ENCODE peak calls at places on chromosome 4, in ten cellular contexts. One of them, this sample, is unnamed.

GRCh38 chr4:58113083-58113482 is 1002.9 kb upstream of the IGFBP7 start:
- DNase-seq in heart left ventricle: no peak
- DNase-seq in Panc1: no peak
- DNase-seq in mammary epithelial cell: no peak
- DNase-seq in heart right ventricle: no peak
- DNase-seq in brain microvascular endothelial cell: no peak
- DNase-seq in effector memory CD4-positive, alpha-beta T cell: no peak
- DNase-seq in HepG2: no peak
- DNase-seq in WERI-Rb-1: peak; percentile 70
- DNase-seq in dorsolateral prefrontal cortex: no peak
- DNase-seq in this sample: no peak

GRCh38 chr4:139300431-139301142 is 718 bp upstream of the NAA15 start:
- DNase-seq in heart left ventricle: no peak
- DNase-seq in Panc1: peak; percentile 39
- DNase-seq in mammary epithelial cell: peak; percentile 68
- DNase-seq in heart right ventricle: no peak
- DNase-seq in brain microvascular endothelial cell: peak; percentile 62
- DNase-seq in effector memory CD4-positive, alpha-beta T cell: no peak
- DNase-seq in HepG2: no peak
- DNase-seq in WERI-Rb-1: no peak
- DNase-seq in dorsolateral prefrontal cortex: no peak
- DNase-seq in this sample: no peak

GRCh38 chr4:39427477-39428119 is 20.9 kb downstream of the KLB start:
- DNase-seq in heart left ventricle: no peak
- DNase-seq in Panc1: no peak
- DNase-seq in mammary epithelial cell: peak; percentile 8
- DNase-seq in heart right ventricle: no peak
- DNase-seq in brain microvascular endothelial cell: no peak
- DNase-seq in effector memory CD4-positive, alpha-beta T cell: no peak
- DNase-seq in HepG2: no peak
- DNase-seq in WERI-Rb-1: no peak
- DNase-seq in dorsolateral prefrontal cortex: no peak
- DNase-seq in this sample: no peak

GRCh38 chr4:185020863-185021761 is 2.8 kb downstream of the HELT start:
- DNase-seq in heart left ventricle: no peak
- DNase-seq in Panc1: no peak
- DNase-seq in mammary epithelial cell: peak; percentile 18
- DNase-seq in heart right ventricle: no peak
- DNase-seq in brain microvascular endothelial cell: no peak
- DNase-seq in effector memory CD4-positive, alpha-beta T cell: no peak
- DNase-seq in HepG2: no peak
- DNase-seq in WERI-Rb-1: no peak
- DNase-seq in dorsolateral prefrontal cortex: no peak
- DNase-seq in this sample: no peak

GRCh38 chr4:147755567-147756295 is 23.8 kb downstream of the ARHGAP10 start:
- DNase-seq in heart left ventricle: no peak
- DNase-seq in Panc1: no peak
- DNase-seq in mammary epithelial cell: peak; percentile 17
- DNase-seq in heart right ventricle: no peak
- DNase-seq in brain microvascular endothelial cell: no peak
- DNase-seq in effector memory CD4-positive, alpha-beta T cell: no peak
- DNase-seq in HepG2: no peak
- DNase-seq in WERI-Rb-1: no peak
- DNase-seq in dorsolateral prefrontal cortex: no peak
- DNase-seq in this sample: no peak

GRCh38 chr4:137587796-137588195 is 55.5 kb upstream of the PCDH18 start:
- DNase-seq in heart left ventricle: no peak
- DNase-seq in Panc1: no peak
- DNase-seq in mammary epithelial cell: no peak
- DNase-seq in heart right ventricle: no peak
- DNase-seq in brain microvascular endothelial cell: no peak
- DNase-seq in effector memory CD4-positive, alpha-beta T cell: no peak
- DNase-seq in HepG2: no peak
- DNase-seq in WERI-Rb-1: no peak
- DNase-seq in dorsolateral prefrontal cortex: no peak
- DNase-seq in this sample: no peak

GRCh38 chr4:47668810-47669408 is 169.0 kb downstream of the CORIN start:
- DNase-seq in heart left ventricle: no peak
- DNase-seq in Panc1: peak; percentile 12
- DNase-seq in mammary epithelial cell: peak; percentile 38
- DNase-seq in heart right ventricle: no peak
- DNase-seq in brain microvascular endothelial cell: peak; percentile 53
- DNase-seq in effector memory CD4-positive, alpha-beta T cell: no peak
- DNase-seq in HepG2: peak; percentile 32
- DNase-seq in WERI-Rb-1: peak; percentile 16
- DNase-seq in dorsolateral prefrontal cortex: no peak
- DNase-seq in this sample: peak; percentile 8

GRCh38 chr4:8690811-8691775 is 98.5 kb downstream of the CPZ start:
- DNase-seq in heart left ventricle: peak; percentile 16
- DNase-seq in Panc1: no peak
- DNase-seq in mammary epithelial cell: no peak
- DNase-seq in heart right ventricle: no peak
- DNase-seq in brain microvascular endothelial cell: no peak
- DNase-seq in effector memory CD4-positive, alpha-beta T cell: no peak
- DNase-seq in HepG2: no peak
- DNase-seq in WERI-Rb-1: no peak
- DNase-seq in dorsolateral prefrontal cortex: no peak
- DNase-seq in this sample: no peak

GRCh38 chr4:107897823-107898222 is 33.5 kb upstream of the CYP2U1 start:
- DNase-seq in heart left ventricle: no peak
- DNase-seq in Panc1: no peak
- DNase-seq in mammary epithelial cell: no peak
- DNase-seq in heart right ventricle: no peak
- DNase-seq in brain microvascular endothelial cell: no peak
- DNase-seq in effector memory CD4-positive, alpha-beta T cell: no peak
- DNase-seq in HepG2: no peak
- DNase-seq in WERI-Rb-1: no peak
- DNase-seq in dorsolateral prefrontal cortex: no peak
- DNase-seq in this sample: no peak

GRCh38 chr4:48489683-48490011 is 405 bp upstream of the ZAR1 start:
- DNase-seq in heart left ventricle: no peak
- DNase-seq in Panc1: no peak
- DNase-seq in mammary epithelial cell: no peak
- DNase-seq in heart right ventricle: no peak
- DNase-seq in brain microvascular endothelial cell: no peak
- DNase-seq in effector memory CD4-positive, alpha-beta T cell: no peak
- DNase-seq in HepG2: no peak
- DNase-seq in WERI-Rb-1: no peak
- DNase-seq in dorsolateral prefrontal cortex: no peak
- DNase-seq in this sample: no peak

GRCh38 chr4:25862411-25863346 is at the start of gene SEL1L3:
- DNase-seq in heart left ventricle: peak; percentile 72
- DNase-seq in Panc1: no peak
- DNase-seq in mammary epithelial cell: no peak
- DNase-seq in heart right ventricle: peak; percentile 48
- DNase-seq in brain microvascular endothelial cell: no peak
- DNase-seq in effector memory CD4-positive, alpha-beta T cell: peak; percentile 37
- DNase-seq in HepG2: no peak
- DNase-seq in WERI-Rb-1: peak; percentile 56
- DNase-seq in dorsolateral prefrontal cortex: no peak
- DNase-seq in this sample: no peak

GRCh38 chr4:69497886-69498395 is 2.2 kb upstream of the UGT2B4 start:
- DNase-seq in heart left ventricle: no peak
- DNase-seq in Panc1: no peak
- DNase-seq in mammary epithelial cell: no peak
- DNase-seq in heart right ventricle: no peak
- DNase-seq in brain microvascular endothelial cell: no peak
- DNase-seq in effector memory CD4-positive, alpha-beta T cell: no peak
- DNase-seq in HepG2: no peak
- DNase-seq in WERI-Rb-1: no peak
- DNase-seq in dorsolateral prefrontal cortex: no peak
- DNase-seq in this sample: no peak

GRCh38 chr4:161577604-161578301 is 586.0 kb downstream of the FSTL5 start:
- DNase-seq in heart left ventricle: no peak
- DNase-seq in Panc1: no peak
- DNase-seq in mammary epithelial cell: peak; percentile 43
- DNase-seq in heart right ventricle: no peak
- DNase-seq in brain microvascular endothelial cell: no peak
- DNase-seq in effector memory CD4-positive, alpha-beta T cell: no peak
- DNase-seq in HepG2: no peak
- DNase-seq in WERI-Rb-1: no peak
- DNase-seq in dorsolateral prefrontal cortex: no peak
- DNase-seq in this sample: no peak

GRCh38 chr4:88010921-88011320 is 3.5 kb downstream of the PKD2 start:
- DNase-seq in heart left ventricle: no peak
- DNase-seq in Panc1: no peak
- DNase-seq in mammary epithelial cell: no peak
- DNase-seq in heart right ventricle: no peak
- DNase-seq in brain microvascular endothelial cell: no peak
- DNase-seq in effector memory CD4-positive, alpha-beta T cell: no peak
- DNase-seq in HepG2: no peak
- DNase-seq in WERI-Rb-1: no peak
- DNase-seq in dorsolateral prefrontal cortex: no peak
- DNase-seq in this sample: no peak

GRCh38 chr4:173490817-173491518 is 39.1 kb downstream of the HAND2 start:
- DNase-seq in heart left ventricle: no peak
- DNase-seq in Panc1: no peak
- DNase-seq in mammary epithelial cell: peak; percentile 17
- DNase-seq in heart right ventricle: no peak
- DNase-seq in brain microvascular endothelial cell: peak; percentile 49
- DNase-seq in effector memory CD4-positive, alpha-beta T cell: no peak
- DNase-seq in HepG2: peak; percentile 68
- DNase-seq in WERI-Rb-1: no peak
- DNase-seq in dorsolateral prefrontal cortex: no peak
- DNase-seq in this sample: no peak

GRCh38 chr4:15150636-15151432 is 148.6 kb downstream of the CPEB2 start:
- DNase-seq in heart left ventricle: no peak
- DNase-seq in Panc1: no peak
- DNase-seq in mammary epithelial cell: no peak
- DNase-seq in heart right ventricle: no peak
- DNase-seq in brain microvascular endothelial cell: no peak
- DNase-seq in effector memory CD4-positive, alpha-beta T cell: no peak
- DNase-seq in HepG2: no peak
- DNase-seq in WERI-Rb-1: no peak
- DNase-seq in dorsolateral prefrontal cortex: no peak
- DNase-seq in this sample: no peak

GRCh38 chr4:15147709-15148651 is 145.7 kb downstream of the CPEB2 start:
- DNase-seq in heart left ventricle: no peak
- DNase-seq in Panc1: no peak
- DNase-seq in mammary epithelial cell: no peak
- DNase-seq in heart right ventricle: no peak
- DNase-seq in brain microvascular endothelial cell: no peak
- DNase-seq in effector memory CD4-positive, alpha-beta T cell: no peak
- DNase-seq in HepG2: peak; percentile 59
- DNase-seq in WERI-Rb-1: no peak
- DNase-seq in dorsolateral prefrontal cortex: peak; percentile 90
- DNase-seq in this sample: no peak

GRCh38 chr4:15149234-15149841 is 147.1 kb downstream of the CPEB2 start:
- DNase-seq in heart left ventricle: no peak
- DNase-seq in Panc1: no peak
- DNase-seq in mammary epithelial cell: no peak
- DNase-seq in heart right ventricle: no peak
- DNase-seq in brain microvascular endothelial cell: no peak
- DNase-seq in effector memory CD4-positive, alpha-beta T cell: no peak
- DNase-seq in HepG2: no peak
- DNase-seq in WERI-Rb-1: no peak
- DNase-seq in dorsolateral prefrontal cortex: no peak
- DNase-seq in this sample: no peak

GRCh38 chr4:15153662-15154061 is 151.4 kb downstream of the CPEB2 start:
- DNase-seq in heart left ventricle: no peak
- DNase-seq in Panc1: no peak
- DNase-seq in mammary epithelial cell: no peak
- DNase-seq in heart right ventricle: no peak
- DNase-seq in brain microvascular endothelial cell: peak; percentile 69
- DNase-seq in effector memory CD4-positive, alpha-beta T cell: no peak
- DNase-seq in HepG2: no peak
- DNase-seq in WERI-Rb-1: no peak
- DNase-seq in dorsolateral prefrontal cortex: no peak
- DNase-seq in this sample: no peak

GRCh38 chr4:15149842-15150592 is 147.7 kb downstream of the CPEB2 start:
- DNase-seq in heart left ventricle: peak; percentile 88
- DNase-seq in Panc1: no peak
- DNase-seq in mammary epithelial cell: peak; percentile 49
- DNase-seq in heart right ventricle: peak; percentile 78
- DNase-seq in brain microvascular endothelial cell: peak; percentile 83
- DNase-seq in effector memory CD4-positive, alpha-beta T cell: no peak
- DNase-seq in HepG2: peak; percentile 93
- DNase-seq in WERI-Rb-1: peak; percentile 63
- DNase-seq in dorsolateral prefrontal cortex: peak; percentile 94
- DNase-seq in this sample: no peak
- H3K27ac ChIP-seq in heart left ventricle: peak overlapping the region; percentile 64
- H3K27ac ChIP-seq in Panc1: no peak overlapping the region
- H3K27ac ChIP-seq in mammary epithelial cell: no peak overlapping the region
- H3K27ac ChIP-seq in heart right ventricle: peak overlapping the region; percentile 31
- H3K27ac ChIP-seq in brain microvascular endothelial cell: peak overlapping the region; percentile 58
- H3K27ac ChIP-seq in effector memory CD4-positive, alpha-beta T cell: no peak overlapping the region
- H3K27ac ChIP-seq in HepG2: peak overlapping the region; percentile 47
- H3K27ac ChIP-seq in WERI-Rb-1: no peak overlapping the region
- H3K27ac ChIP-seq in dorsolateral prefrontal cortex: peak overlapping the region; percentile 88
- H3K27ac ChIP-seq in this sample: peak overlapping the region; percentile 5

DNA sequence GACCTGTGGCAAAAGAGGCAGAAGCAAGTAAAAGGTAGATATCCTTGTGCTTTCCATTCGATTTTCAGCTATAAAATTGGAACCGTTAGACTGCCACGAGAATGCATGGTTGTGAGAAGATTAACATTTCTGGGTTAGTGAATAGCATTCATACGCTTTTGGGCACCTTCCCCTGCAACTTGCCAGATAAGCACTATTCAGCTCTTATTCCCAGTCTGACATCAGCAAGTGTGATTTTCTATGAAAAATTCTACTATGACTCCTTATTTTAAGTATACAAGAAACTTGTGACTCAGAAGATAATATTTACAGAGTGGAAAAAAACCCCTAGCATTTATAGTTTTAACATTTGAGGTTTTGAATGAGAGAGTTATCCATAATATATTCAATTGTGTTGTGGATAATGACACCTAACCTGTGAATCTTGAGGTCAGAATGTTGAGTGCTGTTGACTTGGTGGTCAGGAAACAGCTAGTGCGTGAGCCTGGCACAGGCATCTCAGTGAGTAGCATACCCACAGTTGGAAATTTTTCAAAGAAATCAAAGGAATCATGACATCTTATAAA is 3.9 kb downstream of the FGB start:
- DNase-seq in heart left ventricle: no peak
- DNase-seq in Panc1: no peak
- DNase-seq in mammary epithelial cell: peak; percentile 19
- DNase-seq in heart right ventricle: no peak
- DNase-seq in brain microvascular endothelial cell: no peak
- DNase-seq in effector memory CD4-positive, alpha-beta T cell: no peak
- DNase-seq in HepG2: no peak
- DNase-seq in WERI-Rb-1: no peak
- DNase-seq in dorsolateral prefrontal cortex: no peak
- DNase-seq in this sample: no peak
- H3K27ac ChIP-seq in heart left ventricle: no peak overlapping the region
- H3K27ac ChIP-seq in Panc1: no peak overlapping the region
- H3K27ac ChIP-seq in mammary epithelial cell: no peak overlapping the region
- H3K27ac ChIP-seq in heart right ventricle: no peak overlapping the region
- H3K27ac ChIP-seq in brain microvascular endothelial cell: no peak overlapping the region
- H3K27ac ChIP-seq in effector memory CD4-positive, alpha-beta T cell: no peak overlapping the region
- H3K27ac ChIP-seq in HepG2: no peak overlapping the region
- H3K27ac ChIP-seq in WERI-Rb-1: no peak overlapping the region
- H3K27ac ChIP-seq in dorsolateral prefrontal cortex: no peak overlapping the region
- H3K27ac ChIP-seq in this sample: no peak overlapping the region

GRCh38 chr4:17309567-17310268 is 202.2 kb downstream of the QDPR start:
- DNase-seq in heart left ventricle: no peak
- DNase-seq in Panc1: no peak
- DNase-seq in mammary epithelial cell: no peak
- DNase-seq in heart right ventricle: no peak
- DNase-seq in brain microvascular endothelial cell: no peak
- DNase-seq in effector memory CD4-positive, alpha-beta T cell: no peak
- DNase-seq in HepG2: no peak
- DNase-seq in WERI-Rb-1: no peak
- DNase-seq in dorsolateral prefrontal cortex: no peak
- DNase-seq in this sample: no peak
- H3K27ac ChIP-seq in heart left ventricle: no peak overlapping the region
- H3K27ac ChIP-seq in Panc1: no peak overlapping the region
- H3K27ac ChIP-seq in mammary epithelial cell: no peak overlapping the region
- H3K27ac ChIP-seq in heart right ventricle: no peak overlapping the region
- H3K27ac ChIP-seq in brain microvascular endothelial cell: no peak overlapping the region
- H3K27ac ChIP-seq in effector memory CD4-positive, alpha-beta T cell: no peak overlapping the region
- H3K27ac ChIP-seq in HepG2: no peak overlapping the region
- H3K27ac ChIP-seq in WERI-Rb-1: no peak overlapping the region
- H3K27ac ChIP-seq in dorsolateral prefrontal cortex: no peak overlapping the region
- H3K27ac ChIP-seq in this sample: no peak overlapping the region

GRCh38 chr4:15012017-15012788 is 9.9 kb downstream of the CPEB2 start:
- DNase-seq in heart left ventricle: no peak
- DNase-seq in Panc1: no peak
- DNase-seq in mammary epithelial cell: no peak
- DNase-seq in heart right ventricle: no peak
- DNase-seq in brain microvascular endothelial cell: no peak
- DNase-seq in effector memory CD4-positive, alpha-beta T cell: no peak
- DNase-seq in HepG2: no peak
- DNase-seq in WERI-Rb-1: no peak
- DNase-seq in dorsolateral prefrontal cortex: no peak
- DNase-seq in this sample: no peak
- H3K27ac ChIP-seq in heart left ventricle: peak overlapping the region; percentile 27
- H3K27ac ChIP-seq in Panc1: no peak overlapping the region
- H3K27ac ChIP-seq in mammary epithelial cell: no peak overlapping the region
- H3K27ac ChIP-seq in heart right ventricle: no peak overlapping the region
- H3K27ac ChIP-seq in brain microvascular endothelial cell: no peak overlapping the region
- H3K27ac ChIP-seq in effector memory CD4-positive, alpha-beta T cell: no peak overlapping the region
- H3K27ac ChIP-seq in HepG2: no peak overlapping the region
- H3K27ac ChIP-seq in WERI-Rb-1: no peak overlapping the region
- H3K27ac ChIP-seq in dorsolateral prefrontal cortex: peak overlapping the region; percentile 100
- H3K27ac ChIP-seq in this sample: no peak overlapping the region